ENCODE peak calls at places on chromosomes 4 and X, in five cellular contexts. O is activated CD4-positive, alpha-beta T cell treated with anti-CD3 and anti-CD28 coated beads, Interleukin-2, amount 50 U/mL, for 24 hours; K is GM10248; T is GM04504; R is type B pancreatic cell. U is an unnamed sample.

GRCh38 chrX:103656623-103657022 is 27.8 kb downstream of the TCEAL1 start:
- DNase-seq in O (no peak), K (no peak), T (peak), R (no peak), U (no peak)

GRCh38 chr4:13588954-13589353 is 38.6 kb downstream of the BOD1L1 start:
- DNase-seq in O (no peak), K (no peak), T (no peak), R (no peak), U (no peak)

GRCh38 chrX:133549319-133549933 is 134.1 kb upstream of the GPC4 start:
- DNase-seq in O (no peak), K (no peak), T (no peak), R (no peak), U (no peak)

GRCh38 chr4:86300516-86300915 is 59.3 kb downstream of the MAPK10 start:
- DNase-seq in O (no peak), K (no peak), T (no peak), R (no peak), U (no peak)

GRCh38 chr4:108045687-108046024 is 56.0 kb downstream of the HADH start:
- DNase-seq in O (no peak), K (no peak), T (peak), R (no peak), U (no peak)

GRCh38 chr4:109979932-109980717 is 67.4 kb downstream of the EGF start:
- DNase-seq in O (no peak), K (no peak), T (peak), R (no peak), U (no peak)

GRCh38 chr4:147006229-147006628 is 60.6 kb upstream of the TTC29 start:
- DNase-seq in O (no peak), K (no peak), T (no peak), R (no peak), U (no peak)

GRCh38 chrX:150693782-150694574 is 782 bp downstream of the MTMR1 start:
- DNase-seq in O (no peak), K (peak), T (peak), R (no peak), U (no peak)

GRCh38 chr4:121484633-121485032 is 103.8 kb upstream of the QRFPR start:
- DNase-seq in O (no peak), K (peak), T (peak), R (no peak), U (no peak)

GRCh38 chr4:108743021-108743420 is 19.8 kb downstream of the ETNPPL start:
- DNase-seq in O (no peak), K (no peak), T (no peak), R (no peak), U (no peak)

GRCh38 chrX:1011632-1012283 is 200.7 kb downstream of the CRLF2 start:
- DNase-seq in O (no peak), K (no peak), T (no peak), R (no peak), U (no peak)

GRCh38 chr4:81032174-81032551 is 1.7 kb downstream of the BMP3 start:
- DNase-seq in O (no peak), K (no peak), T (no peak), R (no peak), U (no peak)

GRCh38 chr4:30867427-30867826 is 147.3 kb downstream of the PCDH7 start:
- DNase-seq in O (no peak), K (no peak), T (no peak), R (no peak), U (no peak)

GRCh38 chrX:141642979-141643378 is 53.5 kb downstream of the SPANXA2 start:
- DNase-seq in O (no peak), K (no peak), T (no peak), R (no peak), U (no peak)

GRCh38 chrX:154728791-154729190 is 22.1 kb downstream of the GAB3 start:
- DNase-seq in O (no peak), K (no peak), T (no peak), R (no peak), U (no peak)

GRCh38 chrX:152958047-152958446 is 35.9 kb downstream of the PNMA5 start:
- DNase-seq in O (no peak), K (no peak), T (no peak), R (no peak), U (no peak)

GRCh38 chrX:1911401-1912131 is 296.7 kb downstream of the ASMT start:
- DNase-seq in O (no peak), K (no peak), T (no peak), R (no peak), U (no peak)

GRCh38 chr4:26590639-26591038 is 6.8 kb downstream of the TBC1D19 start:
- DNase-seq in O (no peak), K (no peak), T (no peak), R (no peak), U (no peak)

GRCh38 chr4:25843340-25844097 is 19.3 kb downstream of the SEL1L3 start:
- DNase-seq in O (no peak), K (peak), T (no peak), R (no peak), U (peak)

GRCh38 chrX:16695079-16695676 is 17.3 kb downstream of the CTPS2 start:
- DNase-seq in O (peak), K (peak), T (no peak), R (peak), U (no peak)

GRCh38 chr4:84279678-84280077 is 219.4 kb downstream of the NKX6-1 start:
- DNase-seq in O (no peak), K (no peak), T (no peak), R (no peak), U (no peak)

GRCh38 chr4:87872043-87872442 is 39.3 kb downstream of the MEPE start:
- DNase-seq in O (no peak), K (no peak), T (no peak), R (no peak), U (no peak)